ENCODE peak calls at places on chromosome 10, in five cellular contexts. One of them, this sample, is unnamed.

GRCh38 chr10:23412223-23412622 is 26.7 kb upstream of the OTUD1 start:
- DNase-seq in neural progenitor cell: no peak
- DNase-seq in HCT116: no peak
- DNase-seq in colonic mucosa: no peak
- DNase-seq in fibroblast of lung: peak; percentile 25
- DNase-seq in this sample: no peak

GRCh38 chr10:32149257-32149955 is 93.2 kb upstream of the KIF5B start:
- DNase-seq in neural progenitor cell: no peak
- DNase-seq in HCT116: peak; percentile 35
- DNase-seq in colonic mucosa: peak; percentile 46
- DNase-seq in fibroblast of lung: peak; percentile 96
- DNase-seq in this sample: no peak

GRCh38 chr10:65430979-65431378 is 1494.9 kb upstream of the LRRTM3 start:
- DNase-seq in neural progenitor cell: no peak
- DNase-seq in HCT116: no peak
- DNase-seq in colonic mucosa: no peak
- DNase-seq in fibroblast of lung: no peak
- DNase-seq in this sample: no peak

GRCh38 chr10:23121135-23121534 is 25.8 kb downstream of the MSRB2 start:
- DNase-seq in neural progenitor cell: no peak
- DNase-seq in HCT116: no peak
- DNase-seq in colonic mucosa: no peak
- DNase-seq in fibroblast of lung: no peak
- DNase-seq in this sample: no peak

GRCh38 chr10:27446091-27446918 is 57.8 kb upstream of the RAB18 start:
- DNase-seq in neural progenitor cell: peak; percentile 34
- DNase-seq in HCT116: peak; percentile 23
- DNase-seq in colonic mucosa: no peak
- DNase-seq in fibroblast of lung: peak; percentile 66
- DNase-seq in this sample: no peak

GRCh38 chr10:6068422-6068821 is 6.3 kb upstream of the IL2RA start:
- DNase-seq in neural progenitor cell: no peak
- DNase-seq in HCT116: no peak
- DNase-seq in colonic mucosa: no peak
- DNase-seq in fibroblast of lung: no peak
- DNase-seq in this sample: peak; percentile 71

GRCh38 chr10:112755446-112756117 is 194.5 kb upstream of the TCF7L2 start:
- DNase-seq in neural progenitor cell: peak; percentile 25
- DNase-seq in HCT116: no peak
- DNase-seq in colonic mucosa: no peak
- DNase-seq in fibroblast of lung: no peak
- DNase-seq in this sample: no peak

GRCh38 chr10:113959383-113959760 is 84.3 kb upstream of the ADRB1 start:
- DNase-seq in neural progenitor cell: no peak
- DNase-seq in HCT116: no peak
- DNase-seq in colonic mucosa: peak; percentile 90
- DNase-seq in fibroblast of lung: no peak
- DNase-seq in this sample: no peak

GRCh38 chr10:13346280-13346819 is 1.7 kb downstream of the SEPHS1 start:
- DNase-seq in neural progenitor cell: peak; percentile 21
- DNase-seq in HCT116: no peak
- DNase-seq in colonic mucosa: peak; percentile 45
- DNase-seq in fibroblast of lung: peak; percentile 68
- DNase-seq in this sample: no peak

GRCh38 chr10:61217851-61218565 is 235.2 kb downstream of the TMEM26 start:
- DNase-seq in neural progenitor cell: no peak
- DNase-seq in HCT116: no peak
- DNase-seq in colonic mucosa: no peak
- DNase-seq in fibroblast of lung: no peak
- DNase-seq in this sample: no peak

GRCh38 chr10:132451506-132452215 is 54.7 kb downstream of the PWWP2B start:
- DNase-seq in neural progenitor cell: no peak
- DNase-seq in HCT116: no peak
- DNase-seq in colonic mucosa: peak; percentile 70
- DNase-seq in fibroblast of lung: no peak
- DNase-seq in this sample: no peak

GRCh38 chr10:15045380-15045779 is 1.6 kb downstream of the OLAH start:
- DNase-seq in neural progenitor cell: no peak
- DNase-seq in HCT116: no peak
- DNase-seq in colonic mucosa: no peak
- DNase-seq in fibroblast of lung: no peak
- DNase-seq in this sample: no peak

GRCh38 chr10:6400331-6400730 is 179.7 kb downstream of the PRKCQ start:
- DNase-seq in neural progenitor cell: no peak
- DNase-seq in HCT116: no peak
- DNase-seq in colonic mucosa: no peak
- DNase-seq in fibroblast of lung: no peak
- DNase-seq in this sample: no peak

GRCh38 chr10:7152341-7152740 is 258.5 kb downstream of the SFMBT2 start:
- DNase-seq in neural progenitor cell: no peak
- DNase-seq in HCT116: no peak
- DNase-seq in colonic mucosa: no peak
- DNase-seq in fibroblast of lung: no peak
- DNase-seq in this sample: no peak

GRCh38 chr10:53770903-53771302 is 998.3 kb upstream of the MBL2 start:
- DNase-seq in neural progenitor cell: no peak
- DNase-seq in HCT116: no peak
- DNase-seq in colonic mucosa: no peak
- DNase-seq in fibroblast of lung: no peak
- DNase-seq in this sample: no peak

GRCh38 chr10:127563718-127564553 is 14.8 kb downstream of the NPS start:
- DNase-seq in neural progenitor cell: peak; percentile 15
- DNase-seq in HCT116: peak; percentile 24
- DNase-seq in colonic mucosa: peak; percentile 42
- DNase-seq in fibroblast of lung: no peak
- DNase-seq in this sample: peak; percentile 39

GRCh38 chr10:56449770-56450169 is 88.7 kb upstream of the ZWINT start:
- DNase-seq in neural progenitor cell: no peak
- DNase-seq in HCT116: no peak
- DNase-seq in colonic mucosa: no peak
- DNase-seq in fibroblast of lung: no peak
- DNase-seq in this sample: no peak

GRCh38 chr10:117217196-117217761 is 20.0 kb downstream of the KCNK18 start:
- DNase-seq in neural progenitor cell: peak; percentile 57
- DNase-seq in HCT116: no peak
- DNase-seq in colonic mucosa: peak; percentile 41
- DNase-seq in fibroblast of lung: no peak
- DNase-seq in this sample: no peak

GRCh38 chr10:85788570-85788969 is 578.0 kb downstream of the GRID1 start:
- DNase-seq in neural progenitor cell: no peak
- DNase-seq in HCT116: no peak
- DNase-seq in colonic mucosa: no peak
- DNase-seq in fibroblast of lung: no peak
- DNase-seq in this sample: no peak

GRCh38 chr10:451021-451471 is 238.4 kb downstream of the DIP2C start:
- DNase-seq in neural progenitor cell: no peak
- DNase-seq in HCT116: no peak
- DNase-seq in colonic mucosa: no peak
- DNase-seq in fibroblast of lung: no peak
- DNase-seq in this sample: peak; percentile 86

GRCh38 chr10:15461353-15462108 is 90.4 kb upstream of the FAM171A1 start:
- DNase-seq in neural progenitor cell: no peak
- DNase-seq in HCT116: peak; percentile 22
- DNase-seq in colonic mucosa: peak; percentile 32
- DNase-seq in fibroblast of lung: peak; percentile 68
- DNase-seq in this sample: no peak

GRCh38 chr10:71585579-71586092 is 133.9 kb downstream of the C10orf105 start:
- DNase-seq in neural progenitor cell: no peak
- DNase-seq in HCT116: no peak
- DNase-seq in colonic mucosa: no peak
- DNase-seq in fibroblast of lung: no peak
- DNase-seq in this sample: no peak

GRCh38 chr10:71584461-71584860 is 135.1 kb downstream of the C10orf105 start:
- DNase-seq in neural progenitor cell: no peak
- DNase-seq in HCT116: no peak
- DNase-seq in colonic mucosa: no peak
- DNase-seq in fibroblast of lung: no peak
- DNase-seq in this sample: no peak

GRCh38 chr10:71583076-71583475 is 136.5 kb downstream of the C10orf105 start:
- DNase-seq in neural progenitor cell: no peak
- DNase-seq in HCT116: no peak
- DNase-seq in colonic mucosa: no peak
- DNase-seq in fibroblast of lung: no peak
- DNase-seq in this sample: no peak

GRCh38 chr10:71582506-71582905 is 137.1 kb downstream of the C10orf105 start:
- DNase-seq in neural progenitor cell: no peak
- DNase-seq in HCT116: no peak
- DNase-seq in colonic mucosa: no peak
- DNase-seq in fibroblast of lung: no peak
- DNase-seq in this sample: no peak

DNA sequence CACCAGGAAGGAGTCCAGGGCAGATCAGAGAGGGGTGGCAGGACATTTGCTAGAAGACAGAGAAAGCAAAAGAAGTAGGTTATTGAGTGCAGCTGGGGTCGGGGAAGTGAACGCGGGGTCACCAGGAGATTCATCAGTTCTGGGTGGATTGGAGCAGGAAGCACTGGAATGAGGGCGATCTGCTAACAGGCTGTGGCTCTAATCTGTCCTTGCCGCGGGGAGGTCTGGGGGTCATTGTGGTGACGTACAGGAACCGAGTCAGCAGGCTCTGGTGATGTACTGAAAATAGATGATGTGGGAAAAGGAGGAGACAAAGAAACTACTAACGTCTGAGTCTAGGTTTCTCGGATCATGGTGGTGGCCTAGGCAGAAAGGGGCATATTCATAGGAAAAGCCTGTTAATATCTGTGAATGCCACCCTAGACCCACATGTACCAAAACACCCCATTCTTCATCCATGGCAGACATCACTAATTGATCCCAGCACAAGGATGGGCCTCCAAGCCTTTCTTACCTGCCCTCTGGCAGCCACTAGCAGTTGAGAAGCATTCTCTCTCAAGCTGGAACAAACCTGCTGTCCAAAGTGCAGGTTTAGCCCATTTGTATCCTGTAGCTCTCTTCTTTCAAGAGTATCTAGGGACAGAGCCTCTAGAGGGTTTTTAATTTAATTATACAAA is 134.5 kb downstream of the C10orf105 start:
- DNase-seq in neural progenitor cell: no peak
- DNase-seq in HCT116: no peak
- DNase-seq in colonic mucosa: no peak
- DNase-seq in fibroblast of lung: no peak
- DNase-seq in this sample: no peak
- H3K9ac ChIP-seq in neural progenitor cell: no peak overlapping the region
- H3K9ac ChIP-seq in HCT116: no peak overlapping the region
- H3K9ac ChIP-seq in colonic mucosa: no peak overlapping the region
- H3K9ac ChIP-seq in fibroblast of lung: no peak overlapping the region
- H3K9ac ChIP-seq in this sample: no peak overlapping the region

DNA sequence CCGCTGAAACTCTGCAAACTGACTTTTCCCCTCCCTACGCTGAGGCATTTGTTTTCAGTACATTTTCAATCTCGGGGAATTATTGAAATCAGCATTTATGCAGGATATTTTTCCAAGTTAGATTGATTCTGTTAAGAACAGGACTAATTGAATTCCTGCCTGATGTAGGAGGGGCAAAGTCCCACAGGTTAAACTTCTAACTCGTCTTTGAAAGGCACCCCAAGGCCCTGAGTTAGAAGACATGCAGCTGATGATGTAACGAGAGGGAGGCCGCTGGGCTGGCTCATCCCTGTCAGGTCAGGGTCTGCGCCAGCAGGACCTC is 253.1 kb downstream of the CELF2 start:
- DNase-seq in neural progenitor cell: no peak
- DNase-seq in HCT116: no peak
- DNase-seq in colonic mucosa: no peak
- DNase-seq in fibroblast of lung: no peak
- DNase-seq in this sample: no peak
- H3K4me1 ChIP-seq in neural progenitor cell: peaks cover 31% of the 10 kb centered on the region
- H3K4me1 ChIP-seq in HCT116: peaks cover 4% of the 10 kb centered on the region
- H3K4me1 ChIP-seq in colonic mucosa: no peaks in the 10 kb centered on the region
- H3K4me1 ChIP-seq in fibroblast of lung: no peaks in the 10 kb centered on the region
- H3K4me1 ChIP-seq in this sample: no peaks in the 10 kb centered on the region

GRCh38 chr10:95516774-95517373 is 44.3 kb downstream of the SORBS1 start:
- DNase-seq in neural progenitor cell: no peak
- DNase-seq in HCT116: no peak
- DNase-seq in colonic mucosa: no peak
- DNase-seq in fibroblast of lung: no peak
- DNase-seq in this sample: no peak
- H3K27ac ChIP-seq in neural progenitor cell: no peak overlapping the region
- H3K27ac ChIP-seq in HCT116: no peak overlapping the region
- H3K27ac ChIP-seq in colonic mucosa: peak overlapping the region; percentile 38
- H3K27ac ChIP-seq in fibroblast of lung: no peak overlapping the region
- H3K27ac ChIP-seq in this sample: no peak overlapping the region

GRCh38 chr10:88833156-88833555 is 18.5 kb downstream of the ANKRD22 start:
- DNase-seq in neural progenitor cell: no peak
- DNase-seq in HCT116: no peak
- DNase-seq in colonic mucosa: no peak
- DNase-seq in fibroblast of lung: no peak
- DNase-seq in this sample: no peak
- H3K9ac ChIP-seq in neural progenitor cell: no peak overlapping the region
- H3K9ac ChIP-seq in HCT116: no peak overlapping the region
- H3K9ac ChIP-seq in colonic mucosa: no peak overlapping the region
- H3K9ac ChIP-seq in fibroblast of lung: no peak overlapping the region
- H3K9ac ChIP-seq in this sample: no peak overlapping the region

GRCh38 chr10:79130255-79130654 is 61.5 kb downstream of the ZMIZ1 start:
- DNase-seq in neural progenitor cell: no peak
- DNase-seq in HCT116: no peak
- DNase-seq in colonic mucosa: no peak
- DNase-seq in fibroblast of lung: no peak
- DNase-seq in this sample: no peak

GRCh38 chr10:79128923-79129305 is 60.1 kb downstream of the ZMIZ1 start:
- DNase-seq in neural progenitor cell: no peak
- DNase-seq in HCT116: no peak
- DNase-seq in colonic mucosa: no peak
- DNase-seq in fibroblast of lung: no peak
- DNase-seq in this sample: no peak

GRCh38 chr10:79127151-79127961 is 58.6 kb downstream of the ZMIZ1 start:
- DNase-seq in neural progenitor cell: peak; percentile 54
- DNase-seq in HCT116: peak; percentile 56
- DNase-seq in colonic mucosa: peak; percentile 67
- DNase-seq in fibroblast of lung: peak; percentile 83
- DNase-seq in this sample: no peak

GRCh38 chr10:79129361-79129997 is 60.7 kb downstream of the ZMIZ1 start:
- DNase-seq in neural progenitor cell: peak; percentile 88
- DNase-seq in HCT116: no peak
- DNase-seq in colonic mucosa: no peak
- DNase-seq in fibroblast of lung: peak; percentile 58
- DNase-seq in this sample: peak; percentile 53

DNA sequence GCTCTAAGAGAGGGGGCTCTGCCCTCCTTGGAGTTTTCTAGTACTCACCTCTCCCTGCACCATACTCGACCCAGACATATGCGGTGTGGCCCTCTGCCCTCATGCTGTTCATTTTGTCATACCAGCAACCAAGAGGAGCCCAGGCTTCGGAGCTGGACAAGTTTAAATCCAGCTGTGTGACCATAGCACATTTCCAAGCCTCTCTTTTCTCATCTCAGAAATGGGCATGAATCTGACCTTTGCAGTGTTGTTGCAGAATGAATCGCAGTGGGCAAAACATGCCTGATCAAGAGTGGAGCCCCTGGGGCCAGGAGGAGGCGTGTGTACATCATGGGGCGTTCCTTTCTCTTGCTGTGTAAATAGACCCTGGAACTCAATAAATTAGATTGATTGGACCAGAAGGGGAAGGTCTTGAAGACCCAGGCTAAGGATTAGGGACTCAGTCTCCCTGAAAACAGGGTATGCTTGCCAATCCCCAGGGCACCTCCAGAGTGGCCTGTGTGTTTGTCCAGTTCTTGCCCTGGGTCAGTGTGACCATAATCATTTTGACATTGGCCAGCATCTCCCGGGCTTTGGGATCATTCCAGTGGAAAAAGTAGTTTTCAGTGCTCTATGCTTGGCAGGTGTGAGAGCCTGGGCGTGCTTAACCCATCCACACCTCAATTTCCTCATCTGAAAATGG is 59.6 kb downstream of the ZMIZ1 start:
- DNase-seq in neural progenitor cell: no peak
- DNase-seq in HCT116: no peak
- DNase-seq in colonic mucosa: no peak
- DNase-seq in fibroblast of lung: no peak
- DNase-seq in this sample: no peak
- H3K4me1 ChIP-seq in neural progenitor cell: peaks cover 64% of the 10 kb centered on the region
- H3K4me1 ChIP-seq in HCT116: peaks cover 57% of the 10 kb centered on the region
- H3K4me1 ChIP-seq in colonic mucosa: peaks cover 6% of the 10 kb centered on the region
- H3K4me1 ChIP-seq in fibroblast of lung: peaks cover 43% of the 10 kb centered on the region
- H3K4me1 ChIP-seq in this sample: peaks cover 33% of the 10 kb centered on the region